ENCODE peak calls at places on chromosomes 16 and 17, in six cellular contexts. One of them, this sample, is unnamed.

GRCh38 chr17:40600486-40601046 is 35.3 kb upstream of the CCR7 start:
- DNase-seq in thoracic aorta: no peak
- DNase-seq in IMR-90: no peak
- DNase-seq in mucosa of gallbladder: no peak
- DNase-seq in stimulated activated CD4-positive, alpha-beta T cell treated with anti-CD3 and anti-CD28 coated beads, Interleukin-4, amount 100 ng/mL, for 48 hours: no peak
- DNase-seq in transverse colon: no peak
- DNase-seq in this sample: no peak

GRCh38 chr17:61389670-61390478 is 9.8 kb upstream of the TBX2 start:
- DNase-seq in thoracic aorta: no peak
- DNase-seq in IMR-90: peak; percentile 41
- DNase-seq in mucosa of gallbladder: no peak
- DNase-seq in stimulated activated CD4-positive, alpha-beta T cell treated with anti-CD3 and anti-CD28 coated beads, Interleukin-4, amount 100 ng/mL, for 48 hours: no peak
- DNase-seq in transverse colon: peak; percentile 40
- DNase-seq in this sample: peak; percentile 59

GRCh38 chr17:40312131-40312731 is 3.3 kb downstream of the RARA start:
- DNase-seq in thoracic aorta: no peak
- DNase-seq in IMR-90: no peak
- DNase-seq in mucosa of gallbladder: no peak
- DNase-seq in stimulated activated CD4-positive, alpha-beta T cell treated with anti-CD3 and anti-CD28 coated beads, Interleukin-4, amount 100 ng/mL, for 48 hours: no peak
- DNase-seq in transverse colon: peak; percentile 17
- DNase-seq in this sample: no peak

GRCh38 chr16:80437707-80438106 is 103.1 kb upstream of the DYNLRB2 start:
- DNase-seq in thoracic aorta: no peak
- DNase-seq in IMR-90: no peak
- DNase-seq in mucosa of gallbladder: no peak
- DNase-seq in stimulated activated CD4-positive, alpha-beta T cell treated with anti-CD3 and anti-CD28 coated beads, Interleukin-4, amount 100 ng/mL, for 48 hours: no peak
- DNase-seq in transverse colon: no peak
- DNase-seq in this sample: no peak

GRCh38 chr16:72588554-72588953 is 416.6 kb upstream of the PMFBP1 start:
- DNase-seq in thoracic aorta: no peak
- DNase-seq in IMR-90: peak; percentile 1
- DNase-seq in mucosa of gallbladder: no peak
- DNase-seq in stimulated activated CD4-positive, alpha-beta T cell treated with anti-CD3 and anti-CD28 coated beads, Interleukin-4, amount 100 ng/mL, for 48 hours: no peak
- DNase-seq in transverse colon: no peak
- DNase-seq in this sample: no peak

GRCh38 chr16:20905576-20905975 is 5.0 kb downstream of the LYRM1 start:
- DNase-seq in thoracic aorta: no peak
- DNase-seq in IMR-90: peak; percentile 16
- DNase-seq in mucosa of gallbladder: no peak
- DNase-seq in stimulated activated CD4-positive, alpha-beta T cell treated with anti-CD3 and anti-CD28 coated beads, Interleukin-4, amount 100 ng/mL, for 48 hours: no peak
- DNase-seq in transverse colon: no peak
- DNase-seq in this sample: no peak

GRCh38 chr17:59378621-59379194 is 47.3 kb downstream of the YPEL2 start:
- DNase-seq in thoracic aorta: no peak
- DNase-seq in IMR-90: peak; percentile 82
- DNase-seq in mucosa of gallbladder: no peak
- DNase-seq in stimulated activated CD4-positive, alpha-beta T cell treated with anti-CD3 and anti-CD28 coated beads, Interleukin-4, amount 100 ng/mL, for 48 hours: no peak
- DNase-seq in transverse colon: peak; percentile 44
- DNase-seq in this sample: no peak

GRCh38 chr16:49000594-49000993 is 281.0 kb downstream of the CBLN1 start:
- DNase-seq in thoracic aorta: no peak
- DNase-seq in IMR-90: no peak
- DNase-seq in mucosa of gallbladder: no peak
- DNase-seq in stimulated activated CD4-positive, alpha-beta T cell treated with anti-CD3 and anti-CD28 coated beads, Interleukin-4, amount 100 ng/mL, for 48 hours: no peak
- DNase-seq in transverse colon: no peak
- DNase-seq in this sample: no peak

GRCh38 chr17:33038740-33039139 is 47.1 kb downstream of the SPACA3 start:
- DNase-seq in thoracic aorta: no peak
- DNase-seq in IMR-90: peak; percentile 15
- DNase-seq in mucosa of gallbladder: no peak
- DNase-seq in stimulated activated CD4-positive, alpha-beta T cell treated with anti-CD3 and anti-CD28 coated beads, Interleukin-4, amount 100 ng/mL, for 48 hours: no peak
- DNase-seq in transverse colon: peak; percentile 41
- DNase-seq in this sample: no peak

GRCh38 chr17:18038149-18038850 is 668 bp downstream of the ATPAF2 start:
- DNase-seq in thoracic aorta: no peak
- DNase-seq in IMR-90: peak; percentile 16
- DNase-seq in mucosa of gallbladder: no peak
- DNase-seq in stimulated activated CD4-positive, alpha-beta T cell treated with anti-CD3 and anti-CD28 coated beads, Interleukin-4, amount 100 ng/mL, for 48 hours: peak; percentile 19
- DNase-seq in transverse colon: no peak
- DNase-seq in this sample: no peak

GRCh38 chr16:14955546-14956231 is 18.4 kb downstream of the NPIPA1 start:
- DNase-seq in thoracic aorta: no peak
- DNase-seq in IMR-90: no peak
- DNase-seq in mucosa of gallbladder: peak; percentile 10
- DNase-seq in stimulated activated CD4-positive, alpha-beta T cell treated with anti-CD3 and anti-CD28 coated beads, Interleukin-4, amount 100 ng/mL, for 48 hours: no peak
- DNase-seq in transverse colon: no peak
- DNase-seq in this sample: no peak

GRCh38 chr17:14330492-14330920 is 29.6 kb downstream of the HS3ST3B1 start:
- DNase-seq in thoracic aorta: no peak
- DNase-seq in IMR-90: no peak
- DNase-seq in mucosa of gallbladder: no peak
- DNase-seq in stimulated activated CD4-positive, alpha-beta T cell treated with anti-CD3 and anti-CD28 coated beads, Interleukin-4, amount 100 ng/mL, for 48 hours: no peak
- DNase-seq in transverse colon: peak; percentile 12
- DNase-seq in this sample: no peak

GRCh38 chr17:6067060-6067459 is 3.1 kb upstream of the WSCD1 start:
- DNase-seq in thoracic aorta: no peak
- DNase-seq in IMR-90: no peak
- DNase-seq in mucosa of gallbladder: no peak
- DNase-seq in stimulated activated CD4-positive, alpha-beta T cell treated with anti-CD3 and anti-CD28 coated beads, Interleukin-4, amount 100 ng/mL, for 48 hours: no peak
- DNase-seq in transverse colon: no peak
- DNase-seq in this sample: no peak

GRCh38 chr16:7137560-7138330 is 194.9 kb upstream of the RBFOX1 start:
- DNase-seq in thoracic aorta: no peak
- DNase-seq in IMR-90: no peak
- DNase-seq in mucosa of gallbladder: no peak
- DNase-seq in stimulated activated CD4-positive, alpha-beta T cell treated with anti-CD3 and anti-CD28 coated beads, Interleukin-4, amount 100 ng/mL, for 48 hours: no peak
- DNase-seq in transverse colon: no peak
- DNase-seq in this sample: no peak

GRCh38 chr16:31501966-31502348 is 6.2 kb downstream of the RUSF1 start:
- DNase-seq in thoracic aorta: no peak
- DNase-seq in IMR-90: no peak
- DNase-seq in mucosa of gallbladder: no peak
- DNase-seq in stimulated activated CD4-positive, alpha-beta T cell treated with anti-CD3 and anti-CD28 coated beads, Interleukin-4, amount 100 ng/mL, for 48 hours: no peak
- DNase-seq in transverse colon: no peak
- DNase-seq in this sample: no peak

GRCh38 chr17:48103379-48103715 is 2.1 kb upstream of the CBX1 start:
- DNase-seq in thoracic aorta: no peak
- DNase-seq in IMR-90: no peak
- DNase-seq in mucosa of gallbladder: no peak
- DNase-seq in stimulated activated CD4-positive, alpha-beta T cell treated with anti-CD3 and anti-CD28 coated beads, Interleukin-4, amount 100 ng/mL, for 48 hours: no peak
- DNase-seq in transverse colon: no peak
- DNase-seq in this sample: no peak

GRCh38 chr16:55008836-55009510 is 78.3 kb downstream of the IRX5 start:
- DNase-seq in thoracic aorta: no peak
- DNase-seq in IMR-90: no peak
- DNase-seq in mucosa of gallbladder: no peak
- DNase-seq in stimulated activated CD4-positive, alpha-beta T cell treated with anti-CD3 and anti-CD28 coated beads, Interleukin-4, amount 100 ng/mL, for 48 hours: no peak
- DNase-seq in transverse colon: no peak
- DNase-seq in this sample: no peak

GRCh38 chr17:8145811-8146210 is 6.4 kb downstream of the PER1 start:
- DNase-seq in thoracic aorta: no peak
- DNase-seq in IMR-90: no peak
- DNase-seq in mucosa of gallbladder: no peak
- DNase-seq in stimulated activated CD4-positive, alpha-beta T cell treated with anti-CD3 and anti-CD28 coated beads, Interleukin-4, amount 100 ng/mL, for 48 hours: no peak
- DNase-seq in transverse colon: no peak
- DNase-seq in this sample: no peak

GRCh38 chr16:64089697-64090096 is 1032.2 kb downstream of the CDH11 start:
- DNase-seq in thoracic aorta: no peak
- DNase-seq in IMR-90: peak; percentile 11
- DNase-seq in mucosa of gallbladder: no peak
- DNase-seq in stimulated activated CD4-positive, alpha-beta T cell treated with anti-CD3 and anti-CD28 coated beads, Interleukin-4, amount 100 ng/mL, for 48 hours: no peak
- DNase-seq in transverse colon: no peak
- DNase-seq in this sample: no peak

GRCh38 chr17:58268774-58269556 is 11.8 kb downstream of the MPO start:
- DNase-seq in thoracic aorta: no peak
- DNase-seq in IMR-90: no peak
- DNase-seq in mucosa of gallbladder: peak; percentile 6
- DNase-seq in stimulated activated CD4-positive, alpha-beta T cell treated with anti-CD3 and anti-CD28 coated beads, Interleukin-4, amount 100 ng/mL, for 48 hours: no peak
- DNase-seq in transverse colon: no peak
- DNase-seq in this sample: no peak

GRCh38 chr17:77693301-77693700 is 265.2 kb upstream of the TNRC6C start:
- DNase-seq in thoracic aorta: no peak
- DNase-seq in IMR-90: no peak
- DNase-seq in mucosa of gallbladder: no peak
- DNase-seq in stimulated activated CD4-positive, alpha-beta T cell treated with anti-CD3 and anti-CD28 coated beads, Interleukin-4, amount 100 ng/mL, for 48 hours: no peak
- DNase-seq in transverse colon: no peak
- DNase-seq in this sample: no peak

GRCh38 chr17:78648293-78648692 is 71.1 kb upstream of the DNAH17 start:
- DNase-seq in thoracic aorta: no peak
- DNase-seq in IMR-90: no peak
- DNase-seq in mucosa of gallbladder: no peak
- DNase-seq in stimulated activated CD4-positive, alpha-beta T cell treated with anti-CD3 and anti-CD28 coated beads, Interleukin-4, amount 100 ng/mL, for 48 hours: no peak
- DNase-seq in transverse colon: no peak
- DNase-seq in this sample: no peak

GRCh38 chr17:80738987-80739730 is 194.5 kb downstream of the RPTOR start:
- DNase-seq in thoracic aorta: no peak
- DNase-seq in IMR-90: no peak
- DNase-seq in mucosa of gallbladder: no peak
- DNase-seq in stimulated activated CD4-positive, alpha-beta T cell treated with anti-CD3 and anti-CD28 coated beads, Interleukin-4, amount 100 ng/mL, for 48 hours: no peak
- DNase-seq in transverse colon: no peak
- DNase-seq in this sample: no peak

GRCh38 chr16:22356930-22357634 is 17.3 kb downstream of the CDR2 start:
- DNase-seq in thoracic aorta: no peak
- DNase-seq in IMR-90: no peak
- DNase-seq in mucosa of gallbladder: no peak
- DNase-seq in stimulated activated CD4-positive, alpha-beta T cell treated with anti-CD3 and anti-CD28 coated beads, Interleukin-4, amount 100 ng/mL, for 48 hours: no peak
- DNase-seq in transverse colon: no peak
- DNase-seq in this sample: no peak

GRCh38 chr16:84579936-84580335 is 37.9 kb downstream of the COTL1 start:
- DNase-seq in thoracic aorta: no peak
- DNase-seq in IMR-90: no peak
- DNase-seq in mucosa of gallbladder: no peak
- DNase-seq in stimulated activated CD4-positive, alpha-beta T cell treated with anti-CD3 and anti-CD28 coated beads, Interleukin-4, amount 100 ng/mL, for 48 hours: no peak
- DNase-seq in transverse colon: no peak
- DNase-seq in this sample: no peak

GRCh38 chr16:51820176-51820575 is 669.1 kb upstream of the SALL1 start:
- DNase-seq in thoracic aorta: no peak
- DNase-seq in IMR-90: no peak
- DNase-seq in mucosa of gallbladder: no peak
- DNase-seq in stimulated activated CD4-positive, alpha-beta T cell treated with anti-CD3 and anti-CD28 coated beads, Interleukin-4, amount 100 ng/mL, for 48 hours: no peak
- DNase-seq in transverse colon: no peak
- DNase-seq in this sample: no peak

GRCh38 chr17:46842835-46843234 is 8.5 kb upstream of the WNT9B start:
- DNase-seq in thoracic aorta: no peak
- DNase-seq in IMR-90: no peak
- DNase-seq in mucosa of gallbladder: no peak
- DNase-seq in stimulated activated CD4-positive, alpha-beta T cell treated with anti-CD3 and anti-CD28 coated beads, Interleukin-4, amount 100 ng/mL, for 48 hours: no peak
- DNase-seq in transverse colon: no peak
- DNase-seq in this sample: no peak

GRCh38 chr16:75011634-75012307 is 12.9 kb downstream of the ZNRF1 start:
- DNase-seq in thoracic aorta: peak; percentile 33
- DNase-seq in IMR-90: peak; percentile 92
- DNase-seq in mucosa of gallbladder: no peak
- DNase-seq in stimulated activated CD4-positive, alpha-beta T cell treated with anti-CD3 and anti-CD28 coated beads, Interleukin-4, amount 100 ng/mL, for 48 hours: peak; percentile 50
- DNase-seq in transverse colon: no peak
- DNase-seq in this sample: peak; percentile 35

GRCh38 chr17:72576289-72576759 is 455.5 kb downstream of the SOX9 start:
- DNase-seq in thoracic aorta: no peak
- DNase-seq in IMR-90: no peak
- DNase-seq in mucosa of gallbladder: no peak
- DNase-seq in stimulated activated CD4-positive, alpha-beta T cell treated with anti-CD3 and anti-CD28 coated beads, Interleukin-4, amount 100 ng/mL, for 48 hours: no peak
- DNase-seq in transverse colon: no peak
- DNase-seq in this sample: no peak

GRCh38 chr17:17547210-17547764 is 44.2 kb downstream of the PEMT start:
- DNase-seq in thoracic aorta: no peak
- DNase-seq in IMR-90: no peak
- DNase-seq in mucosa of gallbladder: no peak
- DNase-seq in stimulated activated CD4-positive, alpha-beta T cell treated with anti-CD3 and anti-CD28 coated beads, Interleukin-4, amount 100 ng/mL, for 48 hours: no peak
- DNase-seq in transverse colon: no peak
- DNase-seq in this sample: no peak

GRCh38 chr16:77213542-77214108 is 14.4 kb downstream of the SYCE1L start:
- DNase-seq in thoracic aorta: no peak
- DNase-seq in IMR-90: peak; percentile 86
- DNase-seq in mucosa of gallbladder: no peak
- DNase-seq in stimulated activated CD4-positive, alpha-beta T cell treated with anti-CD3 and anti-CD28 coated beads, Interleukin-4, amount 100 ng/mL, for 48 hours: no peak
- DNase-seq in transverse colon: no peak
- DNase-seq in this sample: no peak

This sample was measured in activated T-cell treated with anti-CD3 and anti-CD28 coated beads for 48 hours.